ENCODE peak calls at places on chromosome 14, in ten cellular contexts. W is iris pigment epithelial cell; T is activated effector memory CD4-positive, alpha-beta T cell treated with Interleukin-2 at 50 U/mL for 16 hours; R is colonic mucosa; M is transverse colon; P is body of pancreas; L is left colon; F is amniotic stem cell; J is PC-3; C is stimulated activated CD8-positive, alpha-beta memory T cell treated with anti-CD3 and anti-CD28 coated beads, Interleukin-7, amount 100 ng/mL, for 24 hours. A is an unnamed sample.

GRCh38 chr14:90785876-90786450 is 30.3 kb downstream of the TTC7B start:
- DNase-seq in M (no peak), T (no peak), F (no peak), J (no peak), L (no peak), C (no peak), P (no peak), W (no peak), R (no peak), A (no peak)

GRCh38 chr14:64549016-64549415 is 745 bp upstream of the PPP1R36 start:
- DNase-seq in F (no peak), M (no peak), C (no peak), P (no peak), L (no peak), J (no peak), T (no peak), W (no peak), R (no peak), A (no peak)

GRCh38 chr14:93878251-93878650 is 48.9 kb upstream of the FAM181A start:
- DNase-seq in T (no peak), L (no peak), C (no peak), W (no peak), F (no peak), R (no peak), J (no peak), M (no peak), P (no peak), A (no peak)

GRCh38 chr14:38211258-38211735 is 3.6 kb downstream of the SSTR1 start:
- DNase-seq in P (no peak), R (no peak), M (no peak), J (no peak), L (peak), T (no peak), F (no peak), W (peak), C (no peak), A (no peak)

GRCh38 chr14:59465570-59466150 is 480 bp upstream of the GPR135 start:
- DNase-seq in M (no peak), J (no peak), F (no peak), L (no peak), W (no peak), T (no peak), C (no peak), R (no peak), P (no peak), A (no peak)

GRCh38 chr14:45526715-45527549 is 273.9 kb upstream of the MIS18BP1 start:
- DNase-seq in J (peak), T (no peak), L (no peak), W (peak), M (no peak), C (no peak), R (peak), P (peak), F (no peak), A (peak)

GRCh38 chr14:99035712-99036593 is 236.0 kb downstream of the BCL11B start:
- DNase-seq in P (peak), J (peak), L (peak), W (peak), C (no peak), R (peak), F (peak), M (peak), T (no peak), A (peak)

GRCh38 chr14:104878582-104878981 is 13.5 kb downstream of the CEP170B start:
- DNase-seq in L (peak), T (no peak), C (no peak), W (no peak), F (no peak), P (no peak), M (no peak), J (no peak), R (no peak), A (no peak)

GRCh38 chr14:51167587-51168219 is 72.3 kb upstream of the TMX1 start:
- DNase-seq in R (no peak), C (no peak), M (no peak), F (no peak), P (no peak), L (no peak), T (no peak), J (peak), W (peak), A (no peak)

GRCh38 chr14:70655110-70655826 is 13.6 kb downstream of the TTC9 start:
- DNase-seq in J (no peak), R (no peak), M (peak), L (peak), C (no peak), T (peak), W (no peak), F (no peak), P (no peak), A (peak)

GRCh38 chr14:105325716-105326567 is 11.4 kb downstream of the PACS2 start:
- DNase-seq in J (no peak), P (no peak), C (no peak), W (no peak), L (no peak), M (no peak), F (no peak), T (no peak), R (no peak), A (no peak)

A was measured in kidney tubule cell.